ENCODE peak calls at places on chromosomes 13 and 19, in ten cellular contexts. One of them, this sample, is unnamed. For H3K36me3, the result is how much of the 10 kb centered on the place peaks cover.

GRCh38 chr19:39736088-39736487 is 1.7 kb downstream of the CLC start:
- DNase-seq in colonic mucosa: no peak
- DNase-seq in neuronal stem cell: no peak
- DNase-seq in ascending aorta: no peak
- DNase-seq in CD8-positive, alpha-beta memory T cell: no peak
- DNase-seq in heart left ventricle: no peak
- DNase-seq in PC-9: no peak
- DNase-seq in fibroblast of lung: no peak
- DNase-seq in right lobe of liver: no peak
- DNase-seq in endothelial cell of umbilical vein: no peak
- DNase-seq in this sample: no peak

GRCh38 chr19:36837525-36837901 is 674 bp downstream of the ZNF790 start:
- DNase-seq in colonic mucosa: no peak
- DNase-seq in neuronal stem cell: no peak
- DNase-seq in ascending aorta: no peak
- DNase-seq in CD8-positive, alpha-beta memory T cell: no peak
- DNase-seq in heart left ventricle: no peak
- DNase-seq in PC-9: no peak
- DNase-seq in fibroblast of lung: no peak
- DNase-seq in right lobe of liver: no peak
- DNase-seq in endothelial cell of umbilical vein: no peak
- DNase-seq in this sample: no peak

GRCh38 chr13:23141964-23142363 is 38.8 kb upstream of the SGCG start:
- DNase-seq in colonic mucosa: no peak
- DNase-seq in neuronal stem cell: no peak
- DNase-seq in ascending aorta: no peak
- DNase-seq in CD8-positive, alpha-beta memory T cell: no peak
- DNase-seq in heart left ventricle: no peak
- DNase-seq in PC-9: no peak
- DNase-seq in fibroblast of lung: no peak
- DNase-seq in right lobe of liver: no peak
- DNase-seq in endothelial cell of umbilical vein: no peak
- DNase-seq in this sample: no peak

GRCh38 chr19:9969688-9969975 is 33.3 kb upstream of the OLFM2 start:
- DNase-seq in colonic mucosa: no peak
- DNase-seq in neuronal stem cell: no peak
- DNase-seq in ascending aorta: no peak
- DNase-seq in CD8-positive, alpha-beta memory T cell: no peak
- DNase-seq in heart left ventricle: no peak
- DNase-seq in PC-9: no peak
- DNase-seq in fibroblast of lung: no peak
- DNase-seq in right lobe of liver: no peak
- DNase-seq in endothelial cell of umbilical vein: no peak
- DNase-seq in this sample: no peak

GRCh38 chr19:32830231-32831014 is 39.1 kb downstream of the SLC7A9 start:
- DNase-seq in colonic mucosa: no peak
- DNase-seq in neuronal stem cell: no peak
- DNase-seq in ascending aorta: no peak
- DNase-seq in CD8-positive, alpha-beta memory T cell: no peak
- DNase-seq in heart left ventricle: no peak
- DNase-seq in PC-9: peak
- DNase-seq in fibroblast of lung: peak
- DNase-seq in right lobe of liver: no peak
- DNase-seq in endothelial cell of umbilical vein: no peak
- DNase-seq in this sample: no peak

GRCh38 chr13:38008636-38009035 is 139.1 kb upstream of the TRPC4 start:
- DNase-seq in colonic mucosa: peak
- DNase-seq in neuronal stem cell: no peak
- DNase-seq in ascending aorta: no peak
- DNase-seq in CD8-positive, alpha-beta memory T cell: no peak
- DNase-seq in heart left ventricle: no peak
- DNase-seq in PC-9: no peak
- DNase-seq in fibroblast of lung: no peak
- DNase-seq in right lobe of liver: no peak
- DNase-seq in endothelial cell of umbilical vein: peak
- DNase-seq in this sample: no peak

GRCh38 chr13:85657942-85658341 is 141.3 kb downstream of the SLITRK6 start:
- DNase-seq in colonic mucosa: no peak
- DNase-seq in neuronal stem cell: no peak
- DNase-seq in ascending aorta: no peak
- DNase-seq in CD8-positive, alpha-beta memory T cell: no peak
- DNase-seq in heart left ventricle: no peak
- DNase-seq in PC-9: no peak
- DNase-seq in fibroblast of lung: no peak
- DNase-seq in right lobe of liver: no peak
- DNase-seq in endothelial cell of umbilical vein: no peak
- DNase-seq in this sample: no peak

GRCh38 chr19:30168760-30169159 is 203.4 kb upstream of the ZNF536 start:
- DNase-seq in colonic mucosa: no peak
- DNase-seq in neuronal stem cell: no peak
- DNase-seq in ascending aorta: no peak
- DNase-seq in CD8-positive, alpha-beta memory T cell: no peak
- DNase-seq in heart left ventricle: no peak
- DNase-seq in PC-9: no peak
- DNase-seq in fibroblast of lung: no peak
- DNase-seq in right lobe of liver: no peak
- DNase-seq in endothelial cell of umbilical vein: no peak
- DNase-seq in this sample: no peak

GRCh38 chr13:20824762-20825161 is 51.0 kb upstream of the EEF1AKMT1 start:
- DNase-seq in colonic mucosa: no peak
- DNase-seq in neuronal stem cell: no peak
- DNase-seq in ascending aorta: no peak
- DNase-seq in CD8-positive, alpha-beta memory T cell: no peak
- DNase-seq in heart left ventricle: no peak
- DNase-seq in PC-9: no peak
- DNase-seq in fibroblast of lung: peak
- DNase-seq in right lobe of liver: no peak
- DNase-seq in endothelial cell of umbilical vein: no peak
- DNase-seq in this sample: no peak

GRCh38 chr13:20825476-20825875 is 51.7 kb upstream of the EEF1AKMT1 start:
- DNase-seq in colonic mucosa: no peak
- DNase-seq in neuronal stem cell: no peak
- DNase-seq in ascending aorta: no peak
- DNase-seq in CD8-positive, alpha-beta memory T cell: no peak
- DNase-seq in heart left ventricle: no peak
- DNase-seq in PC-9: no peak
- DNase-seq in fibroblast of lung: peak
- DNase-seq in right lobe of liver: no peak
- DNase-seq in endothelial cell of umbilical vein: peak
- DNase-seq in this sample: peak

GRCh38 chr13:20826301-20826700 is 52.5 kb upstream of the EEF1AKMT1 start:
- DNase-seq in colonic mucosa: no peak
- DNase-seq in neuronal stem cell: no peak
- DNase-seq in ascending aorta: no peak
- DNase-seq in CD8-positive, alpha-beta memory T cell: no peak
- DNase-seq in heart left ventricle: no peak
- DNase-seq in PC-9: no peak
- DNase-seq in fibroblast of lung: no peak
- DNase-seq in right lobe of liver: no peak
- DNase-seq in endothelial cell of umbilical vein: no peak
- DNase-seq in this sample: no peak

GRCh38 chr13:20822406-20822805 is 48.6 kb upstream of the EEF1AKMT1 start:
- DNase-seq in colonic mucosa: no peak
- DNase-seq in neuronal stem cell: no peak
- DNase-seq in ascending aorta: no peak
- DNase-seq in CD8-positive, alpha-beta memory T cell: no peak
- DNase-seq in heart left ventricle: no peak
- DNase-seq in PC-9: no peak
- DNase-seq in fibroblast of lung: no peak
- DNase-seq in right lobe of liver: no peak
- DNase-seq in endothelial cell of umbilical vein: no peak
- DNase-seq in this sample: no peak

DNA sequence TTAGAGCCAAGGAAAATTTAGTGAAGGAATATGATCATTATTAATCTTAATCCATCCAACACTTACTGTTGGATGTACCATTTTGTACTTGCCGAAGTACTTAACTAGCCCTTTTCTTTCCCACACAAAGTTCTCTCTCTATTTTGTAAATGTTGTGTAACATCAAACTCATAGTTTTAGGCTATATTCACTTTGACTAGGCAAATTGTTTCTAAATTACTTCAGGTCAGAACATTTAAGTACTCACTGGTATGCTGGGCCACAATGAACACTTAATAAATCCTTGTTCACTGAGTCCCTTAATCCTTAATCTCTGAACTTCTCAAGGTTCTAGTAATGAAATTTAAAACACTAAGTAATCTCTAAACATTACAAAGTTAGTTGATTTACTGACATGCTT is 49.3 kb upstream of the EEF1AKMT1 start:
- DNase-seq in colonic mucosa: no peak
- DNase-seq in neuronal stem cell: no peak
- DNase-seq in ascending aorta: no peak
- DNase-seq in CD8-positive, alpha-beta memory T cell: no peak
- DNase-seq in heart left ventricle: no peak
- DNase-seq in PC-9: no peak
- DNase-seq in fibroblast of lung: no peak
- DNase-seq in right lobe of liver: no peak
- DNase-seq in endothelial cell of umbilical vein: no peak
- DNase-seq in this sample: no peak
- H3K36me3 ChIP-seq in colonic mucosa: under half
- H3K36me3 ChIP-seq in neuronal stem cell: under half
- H3K36me3 ChIP-seq in ascending aorta: under half
- H3K36me3 ChIP-seq in CD8-positive, alpha-beta memory T cell: under half
- H3K36me3 ChIP-seq in heart left ventricle: under half
- H3K36me3 ChIP-seq in PC-9: under half
- H3K36me3 ChIP-seq in fibroblast of lung: under half
- H3K36me3 ChIP-seq in right lobe of liver: under half
- H3K36me3 ChIP-seq in endothelial cell of umbilical vein: under half
- H3K36me3 ChIP-seq in this sample: half or more

GRCh38 chr19:42303876-42304275 is 1.5 kb upstream of the PAFAH1B3 start:
- DNase-seq in colonic mucosa: no peak
- DNase-seq in neuronal stem cell: no peak
- DNase-seq in ascending aorta: no peak
- DNase-seq in CD8-positive, alpha-beta memory T cell: no peak
- DNase-seq in heart left ventricle: no peak
- DNase-seq in PC-9: no peak
- DNase-seq in fibroblast of lung: no peak
- DNase-seq in right lobe of liver: no peak
- DNase-seq in endothelial cell of umbilical vein: no peak
- DNase-seq in this sample: no peak

GRCh38 chr19:42303101-42303464 is 659 bp upstream of the PAFAH1B3 start:
- DNase-seq in colonic mucosa: no peak
- DNase-seq in neuronal stem cell: no peak
- DNase-seq in ascending aorta: no peak
- DNase-seq in CD8-positive, alpha-beta memory T cell: no peak
- DNase-seq in heart left ventricle: no peak
- DNase-seq in PC-9: no peak
- DNase-seq in fibroblast of lung: no peak
- DNase-seq in right lobe of liver: no peak
- DNase-seq in endothelial cell of umbilical vein: no peak
- DNase-seq in this sample: no peak

GRCh38 chr19:42301646-42302204 is at the start of gene PRR19:
- DNase-seq in colonic mucosa: peak
- DNase-seq in neuronal stem cell: no peak
- DNase-seq in ascending aorta: no peak
- DNase-seq in CD8-positive, alpha-beta memory T cell: no peak
- DNase-seq in heart left ventricle: no peak
- DNase-seq in PC-9: no peak
- DNase-seq in fibroblast of lung: no peak
- DNase-seq in right lobe of liver: no peak
- DNase-seq in endothelial cell of umbilical vein: no peak
- DNase-seq in this sample: peak

GRCh38 chr19:42309686-42310085 is 3.4 kb upstream of the TMEM145 start:
- DNase-seq in colonic mucosa: no peak
- DNase-seq in neuronal stem cell: no peak
- DNase-seq in ascending aorta: no peak
- DNase-seq in CD8-positive, alpha-beta memory T cell: no peak
- DNase-seq in heart left ventricle: no peak
- DNase-seq in PC-9: no peak
- DNase-seq in fibroblast of lung: no peak
- DNase-seq in right lobe of liver: no peak
- DNase-seq in endothelial cell of umbilical vein: no peak
- DNase-seq in this sample: no peak

GRCh38 chr19:42306646-42307045 is 4.2 kb upstream of the PAFAH1B3 start:
- DNase-seq in colonic mucosa: no peak
- DNase-seq in neuronal stem cell: no peak
- DNase-seq in ascending aorta: no peak
- DNase-seq in CD8-positive, alpha-beta memory T cell: no peak
- DNase-seq in heart left ventricle: no peak
- DNase-seq in PC-9: no peak
- DNase-seq in fibroblast of lung: no peak
- DNase-seq in right lobe of liver: no peak
- DNase-seq in endothelial cell of umbilical vein: no peak
- DNase-seq in this sample: no peak
- H3K4me3 ChIP-seq in colonic mucosa: no peak
- H3K4me3 ChIP-seq in neuronal stem cell: peak
- H3K4me3 ChIP-seq in ascending aorta: no peak
- H3K4me3 ChIP-seq in CD8-positive, alpha-beta memory T cell: no peak
- H3K4me3 ChIP-seq in heart left ventricle: no peak
- H3K4me3 ChIP-seq in PC-9: no peak
- H3K4me3 ChIP-seq in fibroblast of lung: no peak
- H3K4me3 ChIP-seq in right lobe of liver: no peak
- H3K4me3 ChIP-seq in endothelial cell of umbilical vein: no peak
- H3K4me3 ChIP-seq in this sample: no peak

DNA sequence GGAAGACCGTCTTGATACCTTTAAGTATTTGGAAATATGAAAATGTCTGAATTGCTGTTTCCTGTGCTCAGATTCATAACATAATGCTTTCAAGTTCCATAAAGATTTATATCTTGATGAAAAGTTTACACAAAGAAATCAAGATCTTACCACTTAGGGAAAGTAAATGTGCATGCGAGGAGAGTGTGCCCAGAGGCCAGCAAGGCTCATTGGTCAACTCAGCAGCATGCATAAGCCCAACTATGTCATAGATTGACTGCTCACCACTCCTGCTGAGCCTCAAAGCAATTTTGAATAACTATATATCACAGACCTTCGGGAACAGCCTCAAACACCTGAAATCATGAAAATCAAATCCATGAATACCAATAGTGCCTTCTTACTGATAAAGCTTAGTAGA is 124.3 kb downstream of the DCLK1 start:
- DNase-seq in colonic mucosa: no peak
- DNase-seq in neuronal stem cell: no peak
- DNase-seq in ascending aorta: no peak
- DNase-seq in CD8-positive, alpha-beta memory T cell: no peak
- DNase-seq in heart left ventricle: no peak
- DNase-seq in PC-9: no peak
- DNase-seq in fibroblast of lung: no peak
- DNase-seq in right lobe of liver: no peak
- DNase-seq in endothelial cell of umbilical vein: no peak
- DNase-seq in this sample: no peak
- H3K36me3 ChIP-seq in colonic mucosa: under half
- H3K36me3 ChIP-seq in neuronal stem cell: under half
- H3K36me3 ChIP-seq in ascending aorta: under half
- H3K36me3 ChIP-seq in CD8-positive, alpha-beta memory T cell: under half
- H3K36me3 ChIP-seq in heart left ventricle: under half
- H3K36me3 ChIP-seq in PC-9: under half
- H3K36me3 ChIP-seq in fibroblast of lung: under half
- H3K36me3 ChIP-seq in right lobe of liver: under half
- H3K36me3 ChIP-seq in endothelial cell of umbilical vein: under half
- H3K36me3 ChIP-seq in this sample: under half

GRCh38 chr19:51702754-51703654 is 9.9 kb downstream of the SPACA6 start:
- DNase-seq in colonic mucosa: peak
- DNase-seq in neuronal stem cell: no peak
- DNase-seq in ascending aorta: no peak
- DNase-seq in CD8-positive, alpha-beta memory T cell: peak
- DNase-seq in heart left ventricle: no peak
- DNase-seq in PC-9: peak
- DNase-seq in fibroblast of lung: no peak
- DNase-seq in right lobe of liver: peak
- DNase-seq in endothelial cell of umbilical vein: peak
- DNase-seq in this sample: no peak

GRCh38 chr19:51703655-51704515 is 10.8 kb downstream of the SPACA6 start:
- DNase-seq in colonic mucosa: peak
- DNase-seq in neuronal stem cell: peak
- DNase-seq in ascending aorta: peak
- DNase-seq in CD8-positive, alpha-beta memory T cell: peak
- DNase-seq in heart left ventricle: peak
- DNase-seq in PC-9: peak
- DNase-seq in fibroblast of lung: peak
- DNase-seq in right lobe of liver: peak
- DNase-seq in endothelial cell of umbilical vein: peak
- DNase-seq in this sample: peak

GRCh38 chr19:51706885-51707284 is 13.8 kb downstream of the SPACA6 start:
- DNase-seq in colonic mucosa: no peak
- DNase-seq in neuronal stem cell: no peak
- DNase-seq in ascending aorta: no peak
- DNase-seq in CD8-positive, alpha-beta memory T cell: no peak
- DNase-seq in heart left ventricle: no peak
- DNase-seq in PC-9: no peak
- DNase-seq in fibroblast of lung: no peak
- DNase-seq in right lobe of liver: no peak
- DNase-seq in endothelial cell of umbilical vein: no peak
- DNase-seq in this sample: no peak

GRCh38 chr19:51706296-51706695 is 13.2 kb downstream of the SPACA6 start:
- DNase-seq in colonic mucosa: no peak
- DNase-seq in neuronal stem cell: no peak
- DNase-seq in ascending aorta: no peak
- DNase-seq in CD8-positive, alpha-beta memory T cell: no peak
- DNase-seq in heart left ventricle: no peak
- DNase-seq in PC-9: no peak
- DNase-seq in fibroblast of lung: no peak
- DNase-seq in right lobe of liver: peak
- DNase-seq in endothelial cell of umbilical vein: no peak
- DNase-seq in this sample: no peak

GRCh38 chr19:51704601-51705000 is 11.5 kb downstream of the SPACA6 start:
- DNase-seq in colonic mucosa: no peak
- DNase-seq in neuronal stem cell: no peak
- DNase-seq in ascending aorta: no peak
- DNase-seq in CD8-positive, alpha-beta memory T cell: no peak
- DNase-seq in heart left ventricle: no peak
- DNase-seq in PC-9: no peak
- DNase-seq in fibroblast of lung: no peak
- DNase-seq in right lobe of liver: peak
- DNase-seq in endothelial cell of umbilical vein: no peak
- DNase-seq in this sample: no peak
- H3K4me3 ChIP-seq in colonic mucosa: peak
- H3K4me3 ChIP-seq in neuronal stem cell: peak
- H3K4me3 ChIP-seq in ascending aorta: peak
- H3K4me3 ChIP-seq in CD8-positive, alpha-beta memory T cell: peak
- H3K4me3 ChIP-seq in heart left ventricle: peak
- H3K4me3 ChIP-seq in PC-9: peak
- H3K4me3 ChIP-seq in fibroblast of lung: peak
- H3K4me3 ChIP-seq in right lobe of liver: peak
- H3K4me3 ChIP-seq in endothelial cell of umbilical vein: peak
- H3K4me3 ChIP-seq in this sample: peak

This sample was measured in OCI-LY7.